ENCODE peak calls at places on chromosome 11, in six cellular contexts. L is effector memory CD4-positive, alpha-beta T cell; E is activated naive CD4-positive, alpha-beta T cell treated with anti-CD3 and anti-CD28 coated beads, Interleukin-2, amount 10 ng/mL, durations not matched to agents 7 days and 5 days; A is A172; M is aorta; C is iris pigment epithelial cell. I is an unnamed sample.

GRCh38 chr11:68255526-68255925 is 16.2 kb downstream of the C11orf24 start:
- DNase-seq in C (no peak), A (no peak), E (no peak), L (no peak), M (no peak), I (no peak)

GRCh38 chr11:4059424-4059823 is 35.2 kb upstream of the RRM1 start:
- DNase-seq in L (no peak), C (no peak), A (no peak), M (no peak), E (no peak), I (peak; percentile 56)

GRCh38 chr11:106275151-106275550 is 197.7 kb downstream of the AASDHPPT start:
- DNase-seq in C (no peak), A (no peak), E (no peak), L (no peak), M (no peak), I (no peak)

GRCh38 chr11:126284829-126285228 is 1.9 kb downstream of the TIRAP start:
- DNase-seq in M (peak; percentile 87), C (peak; percentile 95), E (peak; percentile 56), L (peak; percentile 68), A (peak; percentile 88), I (peak; percentile 73)

GRCh38 chr11:71447791-71448256 is 369 bp downstream of the DHCR7 start:
- DNase-seq in C (no peak), M (no peak), A (no peak), E (peak; percentile 74), L (no peak), I (no peak)

GRCh38 chr11:110972640-110973039 is 260.4 kb upstream of the ARHGAP20 start:
- DNase-seq in E (no peak), M (no peak), L (no peak), A (peak; percentile 11), C (peak; percentile 98), I (peak; percentile 5)

GRCh38 chr11:94781822-94782221 is 13.7 kb downstream of the AMOTL1 start:
- DNase-seq in C (peak; percentile 92), E (no peak), A (no peak), L (no peak), M (no peak), I (no peak)

GRCh38 chr11:46309669-46310288 is 32.3 kb downstream of the CREB3L1 start:
- DNase-seq in M (no peak), L (no peak), E (peak; percentile 52), C (no peak), A (peak; percentile 57), I (no peak)

GRCh38 chr11:123174196-123175183 is 20.6 kb downstream of the CLMP start:
- DNase-seq in M (no peak), A (peak; percentile 53), L (no peak), E (no peak), C (peak; percentile 95), I (peak; percentile 87)

GRCh38 chr11:125626381-125626950 is 1.5 kb downstream of the CHEK1 start:
- DNase-seq in L (peak; percentile 3), E (peak; percentile 53), C (no peak), A (no peak), M (no peak), I (no peak)

GRCh38 chr11:76788661-76789442 is 5.7 kb downstream of the TSKU start:
- DNase-seq in A (no peak), M (peak; percentile 74), L (no peak), E (no peak), C (no peak), I (peak; percentile 79)

GRCh38 chr11:105732611-105733010 is 122.7 kb downstream of the GRIA4 start:
- DNase-seq in E (no peak), L (no peak), M (no peak), C (peak; percentile 32), A (no peak), I (no peak)

GRCh38 chr11:62889126-62889483 is 8.4 kb downstream of the SLC3A2 start:
- DNase-seq in C (no peak), L (no peak), E (no peak), M (no peak), A (no peak), I (no peak)

GRCh38 chr11:42410251-42410956 is 901.4 kb upstream of the API5 start:
- DNase-seq in M (no peak), C (no peak), L (no peak), A (no peak), E (no peak), I (no peak)

GRCh38 chr11:17596310-17596669 is 49.2 kb downstream of the OTOG start:
- DNase-seq in L (no peak), M (peak; percentile 26), E (peak; percentile 11), C (no peak), A (no peak), I (no peak)

I was measured in RWPE1.